ENCODE peak calls at places on chromosomes 1 and 21, in ten cellular contexts. P is Karpas-422; W is stomach; Z is CD8-positive, alpha-beta memory T cell; N is NT2/D1; T is body of pancreas; V is heart left ventricle; Y is GM23338; E is IMR-90; H is tibial nerve. R is an unnamed sample.

GRCh38 chr21:38741976-38742309 is 63.8 kb upstream of the ETS2 start:
- DNase-seq in P (no peak), W (no peak), Z (no peak), N (no peak), T (no peak), V (no peak), Y (no peak), E (no peak), H (no peak), R (no peak)

GRCh38 chr1:59384443-59384842 is 87.5 kb downstream of the FGGY start:
- DNase-seq in P (no peak), W (no peak), Z (no peak), N (no peak), T (no peak), V (no peak), Y (no peak), E (no peak), H (no peak), R (no peak)

GRCh38 chr1:118809586-118809985 is 178.6 kb downstream of the TBX15 start:
- DNase-seq in P (no peak), W (no peak), Z (no peak), N (no peak), T (no peak), V (no peak), Y (no peak), E (no peak), H (no peak), R (no peak)

GRCh38 chr1:59892836-59893811 is 33.4 kb downstream of the CYP2J2 start:
- DNase-seq in P (no peak), W (no peak), Z (no peak), N (no peak), T (peak; percentile 33), V (no peak), Y (peak; percentile 14), E (no peak), H (no peak), R (no peak)

GRCh38 chr1:58785424-58786058 is 1.7 kb upstream of the JUN start:
- DNase-seq in P (peak; percentile 47), W (peak; percentile 82), Z (peak; percentile 16), N (peak; percentile 25), T (peak; percentile 89), V (peak; percentile 81), Y (peak; percentile 62), E (peak; percentile 39), H (no peak), R (no peak)

GRCh38 chr1:46466477-46467182 is 23.0 kb upstream of the DMBX1 start:
- DNase-seq in P (no peak), W (peak; percentile 28), Z (no peak), N (peak; percentile 76), T (peak; percentile 10), V (peak; percentile 49), Y (peak; percentile 83), E (no peak), H (no peak), R (no peak)

GRCh38 chr1:9705337-9706098 is 54.0 kb downstream of the PIK3CD start:
- DNase-seq in P (no peak), W (no peak), Z (no peak), N (no peak), T (no peak), V (no peak), Y (no peak), E (peak; percentile 64), H (no peak), R (no peak)

GRCh38 chr1:40232444-40232843 is 15.3 kb upstream of the TMCO2 start:
- DNase-seq in P (peak; percentile 85), W (no peak), Z (no peak), N (no peak), T (peak; percentile 9), V (no peak), Y (no peak), E (no peak), H (no peak), R (no peak)

GRCh38 chr1:230112131-230112701 is 45.2 kb downstream of the GALNT2 start:
- DNase-seq in P (no peak), W (no peak), Z (no peak), N (no peak), T (no peak), V (peak; percentile 47), Y (peak; percentile 48), E (peak; percentile 21), H (no peak), R (no peak)

GRCh38 chr1:75672528-75673393 is 51.7 kb upstream of the ACADM start:
- DNase-seq in P (no peak), W (no peak), Z (no peak), N (peak; percentile 54), T (no peak), V (no peak), Y (peak; percentile 68), E (peak; percentile 83), H (no peak), R (no peak)

GRCh38 chr1:186325239-186325638 is 49.8 kb downstream of the TPR start:
- DNase-seq in P (peak; percentile 50), W (no peak), Z (no peak), N (peak; percentile 8), T (no peak), V (no peak), Y (peak; percentile 43), E (peak; percentile 29), H (no peak), R (no peak)

GRCh38 chr1:228246216-228246900 is 38.5 kb downstream of the OBSCN start:
- DNase-seq in P (no peak), W (no peak), Z (no peak), N (no peak), T (no peak), V (no peak), Y (no peak), E (no peak), H (no peak), R (no peak)

GRCh38 chr1:154969246-154969645 is 1.3 kb downstream of the SHC1 start:
- DNase-seq in P (no peak), W (no peak), Z (no peak), N (no peak), T (no peak), V (no peak), Y (no peak), E (no peak), H (no peak), R (no peak)
- H3K4me1 ChIP-seq in P (peaks cover 39% of the 10 kb centered on the region), W (peaks cover 79% of the 10 kb centered on the region), Z (peaks cover 30% of the 10 kb centered on the region), N (peaks cover 20% of the 10 kb centered on the region), T (peaks cover 42% of the 10 kb centered on the region), V (peaks cover 22% of the 10 kb centered on the region), Y (peaks cover 18% of the 10 kb centered on the region), E (peaks cover 18% of the 10 kb centered on the region), H (no peaks in the 10 kb centered on the region), R (peaks cover 12% of the 10 kb centered on the region)

DNA sequence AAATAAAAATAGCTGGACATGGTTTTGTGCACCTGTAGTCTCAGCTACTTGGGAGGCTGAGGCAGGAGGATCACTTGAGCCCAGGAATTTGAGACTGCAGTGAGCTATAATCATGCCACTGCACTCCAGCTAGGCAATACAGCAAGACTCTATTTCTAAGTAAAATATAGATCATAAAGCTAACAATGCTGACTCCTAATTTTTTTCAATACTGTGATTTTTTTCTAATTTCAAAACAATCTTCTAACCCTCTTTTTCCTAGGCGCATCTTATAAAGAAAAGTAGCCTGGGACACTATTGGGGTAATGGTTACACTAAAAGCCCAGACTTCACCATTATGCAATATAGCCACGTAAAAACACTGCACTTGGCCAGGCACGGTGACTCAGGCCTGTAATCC is 81.3 kb downstream of the PTPN14 start:
- DNase-seq in P (no peak), W (no peak), Z (no peak), N (no peak), T (no peak), V (no peak), Y (no peak), E (no peak), H (no peak), R (no peak)
- H3K4me1 ChIP-seq in P (peaks cover 26% of the 10 kb centered on the region), W (peaks cover 72% of the 10 kb centered on the region), Z (no peaks in the 10 kb centered on the region), N (no peaks in the 10 kb centered on the region), T (peaks cover 15% of the 10 kb centered on the region), V (no peaks in the 10 kb centered on the region), Y (peaks cover 55% of the 10 kb centered on the region), E (peaks cover 12% of the 10 kb centered on the region), H (no peaks in the 10 kb centered on the region), R (peaks cover 1% of the 10 kb centered on the region)

GRCh38 chr1:81679972-81680371 is 120.8 kb upstream of the ADGRL2 start:
- DNase-seq in P (no peak), W (peak; percentile 56), Z (no peak), N (no peak), T (no peak), V (peak; percentile 34), Y (peak; percentile 4), E (peak; percentile 45), H (no peak), R (no peak)
- H3K4me1 ChIP-seq in P (no peaks in the 10 kb centered on the region), W (peaks cover 33% of the 10 kb centered on the region), Z (no peaks in the 10 kb centered on the region), N (no peaks in the 10 kb centered on the region), T (peaks cover 16% of the 10 kb centered on the region), V (no peaks in the 10 kb centered on the region), Y (peaks cover 43% of the 10 kb centered on the region), E (peaks cover 7% of the 10 kb centered on the region), H (no peaks in the 10 kb centered on the region), R (peaks cover 9% of the 10 kb centered on the region)

DNA sequence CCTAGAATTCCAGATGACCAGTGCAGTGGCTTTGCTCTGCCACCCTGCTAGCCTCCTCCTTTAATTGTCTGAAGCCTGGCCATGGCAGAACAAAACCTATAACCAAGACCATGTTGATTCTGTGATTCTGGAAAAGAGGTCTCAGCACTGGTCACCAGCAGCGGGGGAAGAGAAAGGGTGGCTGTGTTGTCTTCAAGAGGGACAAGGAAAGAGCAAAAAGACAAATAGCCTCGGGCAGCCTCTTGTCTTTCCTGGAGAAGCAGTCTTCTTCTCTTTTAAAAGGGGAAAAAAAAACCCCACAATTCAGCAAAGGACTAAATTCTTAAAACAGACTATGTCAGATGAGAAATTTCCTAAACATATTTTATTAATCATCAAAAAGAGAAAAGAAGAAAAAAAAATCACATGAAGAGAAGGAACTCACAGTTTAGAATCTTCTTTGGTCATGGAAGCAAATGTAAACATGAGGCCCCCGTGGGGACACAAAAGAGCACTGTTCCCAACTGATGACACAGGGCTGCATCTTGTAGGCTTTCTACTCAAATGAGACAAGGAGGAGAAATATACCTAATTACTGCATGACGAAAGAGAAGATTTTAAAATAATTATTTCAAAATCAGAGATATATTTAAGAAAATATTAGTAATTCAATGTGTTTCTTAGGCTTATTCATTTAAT is 36.3 kb upstream of the RAP1GAP start:
- DNase-seq in P (no peak), W (no peak), Z (no peak), N (no peak), T (no peak), V (no peak), Y (no peak), E (no peak), H (no peak), R (no peak)
- H3K4me1 ChIP-seq in P (peaks cover 19% of the 10 kb centered on the region), W (no peaks in the 10 kb centered on the region), Z (no peaks in the 10 kb centered on the region), N (peaks cover 4% of the 10 kb centered on the region), T (no peaks in the 10 kb centered on the region), V (no peaks in the 10 kb centered on the region), Y (peaks cover 29% of the 10 kb centered on the region), E (peaks cover 10% of the 10 kb centered on the region), H (no peaks in the 10 kb centered on the region), R (no peaks in the 10 kb centered on the region)

GRCh38 chr1:24764439-24764838 is 19.2 kb downstream of the CLIC4 start:
- DNase-seq in P (no peak), W (no peak), Z (no peak), N (no peak), T (no peak), V (no peak), Y (no peak), E (no peak), H (no peak), R (no peak)
- H3K4me1 ChIP-seq in P (peaks cover 71% of the 10 kb centered on the region), W (peaks cover 81% of the 10 kb centered on the region), Z (no peaks in the 10 kb centered on the region), N (no peaks in the 10 kb centered on the region), T (peaks cover 26% of the 10 kb centered on the region), V (peaks cover 7% of the 10 kb centered on the region), Y (peaks cover 25% of the 10 kb centered on the region), E (peaks cover 28% of the 10 kb centered on the region), H (no peaks in the 10 kb centered on the region), R (peaks cover 2% of the 10 kb centered on the region)

DNA sequence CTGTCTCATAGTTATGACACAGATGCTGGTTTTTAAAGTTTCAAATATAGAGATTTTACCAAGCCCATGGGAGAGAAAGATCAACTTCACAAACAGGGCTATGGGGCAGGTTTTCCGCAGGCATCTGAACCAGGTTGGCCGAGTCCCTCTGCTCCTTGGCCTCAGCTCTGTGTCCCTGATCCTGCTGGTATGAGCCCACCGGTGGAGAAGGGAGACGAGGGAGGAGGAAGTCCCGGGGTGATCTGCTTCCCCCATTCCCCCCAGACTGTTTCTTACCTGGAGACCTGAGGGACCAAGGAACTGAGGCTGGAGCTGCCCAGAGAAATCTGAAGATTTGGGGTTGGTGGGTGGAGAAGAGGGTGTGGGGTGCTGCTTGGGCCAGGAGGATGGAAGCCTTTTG is 28.9 kb upstream of the BTG2 start:
- DNase-seq in P (peak; percentile 32), W (no peak), Z (no peak), N (no peak), T (no peak), V (no peak), Y (no peak), E (no peak), H (no peak), R (no peak)
- H3K4me1 ChIP-seq in P (peaks cover 73% of the 10 kb centered on the region), W (peaks cover 79% of the 10 kb centered on the region), Z (peaks cover 51% of the 10 kb centered on the region), N (peaks cover 13% of the 10 kb centered on the region), T (peaks cover 52% of the 10 kb centered on the region), V (peaks cover 13% of the 10 kb centered on the region), Y (peaks cover 15% of the 10 kb centered on the region), E (peaks cover 12% of the 10 kb centered on the region), H (peaks cover 4% of the 10 kb centered on the region), R (peaks cover 12% of the 10 kb centered on the region)

R was measured in ovary.